ENCODE peak calls at places on chromosomes 16 and 17, in six cellular contexts. One of them, this sample, is unnamed.

GRCh38 chr16:29254676-29255495 is 151.6 kb downstream of the NPIPB11 start:
- DNase-seq in HepG2: no peak
- DNase-seq in K562: no peak
- DNase-seq in GM12878: no peak
- DNase-seq in endothelial cell of umbilical vein: no peak
- DNase-seq in A549: no peak
- DNase-seq in this sample: no peak

GRCh38 chr16:57070986-57071540 is 21.3 kb upstream of the CPNE2 start:
- DNase-seq in endothelial cell of umbilical vein: no peak
- DNase-seq in HepG2: no peak
- DNase-seq in A549: no peak
- DNase-seq in K562: no peak
- DNase-seq in GM12878: no peak
- DNase-seq in this sample: peak; percentile 33

GRCh38 chr16:69055003-69055402 is 50.5 kb upstream of the HAS3 start:
- DNase-seq in HepG2: no peak
- DNase-seq in A549: no peak
- DNase-seq in K562: no peak
- DNase-seq in endothelial cell of umbilical vein: no peak
- DNase-seq in GM12878: no peak
- DNase-seq in this sample: no peak

GRCh38 chr17:2214887-2215615 is 88.5 kb downstream of the SMG6 start:
- DNase-seq in GM12878: no peak
- DNase-seq in A549: no peak
- DNase-seq in HepG2: no peak
- DNase-seq in K562: no peak
- DNase-seq in endothelial cell of umbilical vein: peak; percentile 87
- DNase-seq in this sample: no peak

GRCh38 chr16:48538746-48539484 is 71.1 kb downstream of the N4BP1 start:
- DNase-seq in GM12878: no peak
- DNase-seq in A549: no peak
- DNase-seq in endothelial cell of umbilical vein: no peak
- DNase-seq in K562: peak; percentile 13
- DNase-seq in HepG2: peak; percentile 24
- DNase-seq in this sample: no peak

GRCh38 chr17:45782889-45783592 is 1.1 kb upstream of the CRHR1 start:
- DNase-seq in GM12878: no peak
- DNase-seq in HepG2: no peak
- DNase-seq in K562: peak; percentile 28
- DNase-seq in endothelial cell of umbilical vein: peak; percentile 11
- DNase-seq in A549: peak; percentile 76
- DNase-seq in this sample: no peak

GRCh38 chr16:386641-387156 is 4.9 kb upstream of the PGAP6 start:
- DNase-seq in endothelial cell of umbilical vein: no peak
- DNase-seq in HepG2: no peak
- DNase-seq in GM12878: no peak
- DNase-seq in A549: no peak
- DNase-seq in K562: peak; percentile 57
- DNase-seq in this sample: no peak

GRCh38 chr17:50361561-50362480 is 11.2 kb downstream of the MRPL27 start:
- DNase-seq in GM12878: no peak
- DNase-seq in endothelial cell of umbilical vein: peak; percentile 61
- DNase-seq in K562: peak; percentile 95
- DNase-seq in A549: peak; percentile 93
- DNase-seq in HepG2: peak; percentile 75
- DNase-seq in this sample: peak; percentile 81

GRCh38 chr17:31374083-31374447 is 17.4 kb upstream of the RAB11FIP4 start:
- DNase-seq in endothelial cell of umbilical vein: no peak
- DNase-seq in GM12878: no peak
- DNase-seq in A549: no peak
- DNase-seq in K562: no peak
- DNase-seq in HepG2: no peak
- DNase-seq in this sample: peak; percentile 56

GRCh38 chr16:2210386-2211365 is at the start of gene BRICD5:
- DNase-seq in GM12878: no peak
- DNase-seq in endothelial cell of umbilical vein: no peak
- DNase-seq in K562: peak; percentile 80
- DNase-seq in HepG2: peak; percentile 76
- DNase-seq in A549: no peak
- DNase-seq in this sample: no peak

GRCh38 chr16:11557811-11558210 is 28.9 kb downstream of the LITAF start:
- DNase-seq in GM12878: no peak
- DNase-seq in K562: no peak
- DNase-seq in A549: no peak
- DNase-seq in HepG2: no peak
- DNase-seq in endothelial cell of umbilical vein: no peak
- DNase-seq in this sample: no peak

GRCh38 chr17:16443390-16444257 is 28.3 kb downstream of the TRPV2 start:
- DNase-seq in GM12878: no peak
- DNase-seq in endothelial cell of umbilical vein: no peak
- DNase-seq in K562: no peak
- DNase-seq in A549: no peak
- DNase-seq in HepG2: no peak
- DNase-seq in this sample: peak; percentile 50

GRCh38 chr17:45984368-45984767 is 14.7 kb upstream of the STH start:
- DNase-seq in endothelial cell of umbilical vein: no peak
- DNase-seq in A549: no peak
- DNase-seq in HepG2: no peak
- DNase-seq in K562: no peak
- DNase-seq in GM12878: no peak
- DNase-seq in this sample: no peak

GRCh38 chr16:56262148-56262878 is 71.0 kb downstream of the GNAO1 start:
- DNase-seq in HepG2: no peak
- DNase-seq in GM12878: no peak
- DNase-seq in K562: peak; percentile 87
- DNase-seq in A549: no peak
- DNase-seq in endothelial cell of umbilical vein: no peak
- DNase-seq in this sample: peak; percentile 7

GRCh38 chr16:86631441-86631840 is 53.1 kb downstream of the FOXL1 start:
- DNase-seq in endothelial cell of umbilical vein: no peak
- DNase-seq in A549: peak; percentile 24
- DNase-seq in GM12878: no peak
- DNase-seq in HepG2: no peak
- DNase-seq in K562: no peak
- DNase-seq in this sample: peak; percentile 85

GRCh38 chr17:80746262-80746935 is 201.8 kb downstream of the RPTOR start:
- DNase-seq in K562: no peak
- DNase-seq in endothelial cell of umbilical vein: no peak
- DNase-seq in GM12878: no peak
- DNase-seq in HepG2: no peak
- DNase-seq in A549: no peak
- DNase-seq in this sample: no peak

GRCh38 chr17:385195-385835 is 32.7 kb upstream of the RPH3AL start:
- DNase-seq in K562: no peak
- DNase-seq in HepG2: no peak
- DNase-seq in A549: peak; percentile 53
- DNase-seq in endothelial cell of umbilical vein: no peak
- DNase-seq in GM12878: no peak
- DNase-seq in this sample: no peak

GRCh38 chr17:15121426-15121825 is 143.7 kb downstream of the PMP22 start:
- DNase-seq in HepG2: no peak
- DNase-seq in GM12878: no peak
- DNase-seq in A549: no peak
- DNase-seq in K562: no peak
- DNase-seq in endothelial cell of umbilical vein: no peak
- DNase-seq in this sample: no peak

GRCh38 chr17:32111141-32111771 is 31.0 kb upstream of the RHOT1 start:
- DNase-seq in K562: peak; percentile 87
- DNase-seq in endothelial cell of umbilical vein: peak; percentile 75
- DNase-seq in GM12878: no peak
- DNase-seq in A549: no peak
- DNase-seq in HepG2: peak; percentile 52
- DNase-seq in this sample: peak; percentile 66

GRCh38 chr17:31321481-31321880 is at the start of gene EVI2A:
- DNase-seq in GM12878: peak; percentile 69
- DNase-seq in K562: peak; percentile 11
- DNase-seq in HepG2: no peak
- DNase-seq in endothelial cell of umbilical vein: peak; percentile 57
- DNase-seq in A549: no peak
- DNase-seq in this sample: peak; percentile 95

GRCh38 chr17:17822189-17822978 is 14.4 kb downstream of the SREBF1 start:
- DNase-seq in HepG2: no peak
- DNase-seq in GM12878: no peak
- DNase-seq in endothelial cell of umbilical vein: no peak
- DNase-seq in K562: peak; percentile 51
- DNase-seq in A549: no peak
- DNase-seq in this sample: no peak

GRCh38 chr17:29760279-29760721 is 137.6 kb upstream of the CORO6 start:
- DNase-seq in A549: peak; percentile 14
- DNase-seq in GM12878: peak; percentile 85
- DNase-seq in K562: no peak
- DNase-seq in endothelial cell of umbilical vein: peak; percentile 57
- DNase-seq in HepG2: no peak
- DNase-seq in this sample: peak; percentile 78

GRCh38 chr17:2282297-2282873 is 21.2 kb downstream of the SMG6 start:
- DNase-seq in A549: peak; percentile 67
- DNase-seq in endothelial cell of umbilical vein: peak; percentile 71
- DNase-seq in GM12878: no peak
- DNase-seq in HepG2: peak; percentile 60
- DNase-seq in K562: peak; percentile 62
- DNase-seq in this sample: peak; percentile 71

GRCh38 chr17:8047769-8048110 is 8.9 kb downstream of the ALOX15B start:
- DNase-seq in endothelial cell of umbilical vein: no peak
- DNase-seq in A549: no peak
- DNase-seq in K562: no peak
- DNase-seq in GM12878: no peak
- DNase-seq in HepG2: no peak
- DNase-seq in this sample: no peak

GRCh38 chr17:8048736-8049135 is 9.9 kb downstream of the ALOX15B start:
- DNase-seq in endothelial cell of umbilical vein: no peak
- DNase-seq in A549: no peak
- DNase-seq in GM12878: no peak
- DNase-seq in HepG2: no peak
- DNase-seq in K562: no peak
- DNase-seq in this sample: no peak

GRCh38 chr17:8046306-8046928 is 7.6 kb downstream of the ALOX15B start:
- DNase-seq in GM12878: no peak
- DNase-seq in endothelial cell of umbilical vein: no peak
- DNase-seq in HepG2: no peak
- DNase-seq in A549: no peak
- DNase-seq in K562: no peak
- DNase-seq in this sample: no peak

GRCh38 chr17:8046929-8047768 is 8.3 kb downstream of the ALOX15B start:
- DNase-seq in HepG2: no peak
- DNase-seq in GM12878: no peak
- DNase-seq in A549: no peak
- DNase-seq in K562: no peak
- DNase-seq in endothelial cell of umbilical vein: no peak
- DNase-seq in this sample: no peak

DNA sequence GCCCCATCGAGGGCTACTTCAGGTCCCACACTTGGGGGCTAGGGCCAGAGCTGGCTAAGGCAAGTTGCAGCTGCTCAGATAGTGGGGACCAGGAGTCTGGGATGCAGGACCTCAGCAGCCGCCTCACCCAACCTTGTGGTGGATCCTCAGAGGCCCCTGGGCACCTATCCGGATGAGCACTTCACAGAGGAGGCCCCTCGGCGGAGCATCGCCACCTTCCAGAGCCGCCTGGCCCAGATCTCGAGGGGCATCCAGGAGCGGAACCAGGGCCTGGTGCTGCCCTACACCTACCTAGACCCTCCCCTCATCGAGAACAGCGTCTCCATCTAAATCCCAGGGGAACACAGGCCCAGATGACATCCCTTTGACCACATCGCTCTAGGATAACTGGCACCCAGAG is 9.4 kb downstream of the ALOX15B start:
- DNase-seq in HepG2: no peak
- DNase-seq in endothelial cell of umbilical vein: no peak
- DNase-seq in K562: no peak
- DNase-seq in A549: no peak
- DNase-seq in GM12878: no peak
- DNase-seq in this sample: no peak
- TF ChIP-seq POLR2A in HepG2: no peak
- TF ChIP-seq POLR2A in endothelial cell of umbilical vein: no peak
- TF ChIP-seq POLR2A in K562: no peak
- TF ChIP-seq POLR2A in A549: no peak
- TF ChIP-seq POLR2A in GM12878: no peak
- TF ChIP-seq POLR2A in this sample: no peak

GRCh38 chr17:74113952-74114351 is 89.5 kb upstream of the RPL38 start:
- DNase-seq in K562: no peak
- DNase-seq in A549: no peak
- DNase-seq in endothelial cell of umbilical vein: no peak
- DNase-seq in GM12878: no peak
- DNase-seq in HepG2: no peak
- DNase-seq in this sample: no peak
- TF ChIP-seq MYC in K562: no peak
- TF ChIP-seq MYC in A549: no peak
- TF ChIP-seq MYC in endothelial cell of umbilical vein: no peak
- TF ChIP-seq MYC in GM12878: no peak
- TF ChIP-seq MYC in HepG2: no peak
- TF ChIP-seq MYC in this sample: no peak

DNA sequence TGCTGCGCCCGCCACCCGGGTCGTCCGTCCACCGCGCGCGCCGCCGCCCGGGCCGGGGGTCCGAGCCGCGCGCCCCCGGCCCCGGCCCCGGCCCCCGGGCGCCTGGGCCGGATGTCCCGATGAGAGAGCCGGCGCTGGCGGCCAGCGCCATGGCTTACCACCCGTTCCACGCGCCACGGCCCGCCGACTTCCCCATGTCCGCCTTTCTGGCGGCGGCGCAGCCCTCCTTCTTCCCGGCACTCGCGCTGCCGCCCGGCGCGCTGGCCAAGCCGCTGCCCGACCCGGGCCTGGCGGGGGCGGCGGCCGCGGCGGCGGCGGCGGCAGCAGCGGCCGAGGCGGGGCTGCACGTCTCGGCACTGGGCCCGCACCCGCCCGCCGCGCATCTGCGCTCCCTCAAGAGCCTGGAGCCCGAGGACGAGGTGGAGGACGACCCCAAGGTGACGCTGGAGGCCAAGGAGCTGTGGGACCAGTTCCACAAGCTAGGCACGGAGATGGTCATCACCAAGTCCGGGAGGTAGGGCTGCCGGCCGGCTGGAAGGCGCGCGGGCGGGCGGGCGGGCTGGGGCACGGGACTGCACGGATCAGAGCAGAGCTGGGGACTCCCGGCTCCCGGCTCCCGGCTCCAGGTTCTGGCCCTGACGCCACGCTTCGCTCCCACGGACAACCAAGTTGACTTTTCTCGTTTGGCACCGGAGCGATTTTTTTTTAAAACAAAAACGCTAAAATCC is 579 bp downstream of the TBX2 start:
- DNase-seq in K562: no peak
- DNase-seq in HepG2: no peak
- DNase-seq in endothelial cell of umbilical vein: no peak
- DNase-seq in A549: peak; percentile 74
- DNase-seq in GM12878: no peak
- DNase-seq in this sample: no peak
- TF ChIP-seq POLR2A in K562: no peak
- TF ChIP-seq POLR2A in HepG2: no peak
- TF ChIP-seq POLR2A in endothelial cell of umbilical vein: no peak
- TF ChIP-seq POLR2A in A549: no peak
- TF ChIP-seq POLR2A in GM12878: no peak
- TF ChIP-seq POLR2A in this sample: no peak

DNA sequence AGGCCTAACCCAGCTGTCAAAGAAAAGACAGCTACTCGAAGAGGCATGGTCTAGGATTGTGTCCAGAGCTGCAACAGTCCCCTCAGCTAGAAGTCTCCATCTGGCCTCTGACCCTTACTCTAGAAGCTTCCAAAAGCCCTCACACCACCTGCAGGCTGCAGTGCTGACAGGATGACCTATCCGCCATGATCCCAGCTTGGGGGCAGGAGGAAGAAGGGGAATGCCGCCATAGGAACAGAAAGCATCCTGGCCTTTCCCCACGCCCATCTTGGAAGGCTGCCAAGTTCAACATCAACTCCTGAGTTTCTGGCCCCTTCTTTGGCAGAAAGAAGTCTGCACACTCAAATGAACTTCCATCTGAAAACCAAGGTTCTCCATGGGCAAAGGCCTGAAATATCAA is 3.1 kb upstream of the KRT36 start:
- DNase-seq in A549: no peak
- DNase-seq in K562: peak; percentile 45
- DNase-seq in GM12878: no peak
- DNase-seq in HepG2: peak; percentile 49
- DNase-seq in endothelial cell of umbilical vein: peak; percentile 91
- DNase-seq in this sample: no peak
- TF ChIP-seq MYC in A549: no peak
- TF ChIP-seq MYC in K562: no peak
- TF ChIP-seq MYC in GM12878: no peak
- TF ChIP-seq MYC in HepG2: no peak
- TF ChIP-seq MYC in endothelial cell of umbilical vein: no peak
- TF ChIP-seq MYC in this sample: no peak